ENCODE peak calls at places on chromosomes 6 and 20, in ten cellular contexts. R is stomach, K is HCT116, S is right lobe of liver, W is IMR-90, B is transverse colon, Q is spleen, H is Peyer's patch, P is A549, I is ovary. G is an unnamed sample.
A peak's percentile ranks its signal among the peaks of the same experiment; 100 is the strongest.

GRCh38 chr20:63957004-63957689 is 931 bp upstream of the UCKL1 start:
- DNase-seq in Q (peak; percentile 92), K (peak; percentile 73), I (peak; percentile 80), R (peak; percentile 71), B (peak; percentile 87), S (peak; percentile 82), H (peak; percentile 86), P (peak; percentile 87), W (peak; percentile 49), G (peak; percentile 74)

GRCh38 chr20:24337551-24337950 is 131.9 kb upstream of the SYNDIG1 start:
- DNase-seq in I (no peak), R (no peak), B (no peak), P (no peak), Q (no peak), S (no peak), K (no peak), H (no peak), W (no peak), G (no peak)

GRCh38 chr6:167933847-167934246 is 63.6 kb upstream of the KIF25 start:
- DNase-seq in R (no peak), K (no peak), W (no peak), S (no peak), I (no peak), H (no peak), B (no peak), P (no peak), Q (no peak), G (no peak)

GRCh38 chr20:8305449-8305978 is 173.4 kb downstream of the PLCB1 start:
- DNase-seq in K (peak; percentile 67), S (peak; percentile 63), Q (peak; percentile 85), R (peak; percentile 71), I (no peak), W (peak; percentile 33), P (peak; percentile 8), B (peak; percentile 53), H (peak; percentile 82), G (peak; percentile 9)

GRCh38 chr6:148521158-148521557 is 178.5 kb downstream of the SASH1 start:
- DNase-seq in P (no peak), Q (no peak), S (no peak), I (no peak), R (no peak), K (no peak), W (no peak), H (no peak), B (no peak), G (no peak)

GRCh38 chr6:38495922-38496635 is 143.7 kb downstream of the BTBD9 start:
- DNase-seq in Q (no peak), P (no peak), H (no peak), K (no peak), R (no peak), S (no peak), I (no peak), B (no peak), W (no peak), G (no peak)

GRCh38 chr6:136073216-136073615 is 176.9 kb downstream of the MTFR2 start:
- DNase-seq in I (no peak), Q (no peak), K (no peak), S (no peak), R (no peak), B (no peak), W (no peak), H (no peak), P (no peak), G (no peak)

GRCh38 chr20:24781061-24781980 is 167.7 kb upstream of the CST7 start:
- DNase-seq in I (no peak), B (no peak), P (peak; percentile 40), Q (peak; percentile 47), K (no peak), W (peak; percentile 36), S (peak; percentile 51), H (peak; percentile 44), R (no peak), G (no peak)

GRCh38 chr20:48679603-48680002 is 148.2 kb downstream of the PREX1 start:
- DNase-seq in B (peak; percentile 88), S (no peak), K (peak; percentile 45), H (peak; percentile 75), P (no peak), I (no peak), W (no peak), Q (peak; percentile 64), R (no peak), G (no peak)

GRCh38 chr20:44841955-44842354 is 31.6 kb upstream of the RIMS4 start:
- DNase-seq in K (no peak), P (no peak), S (no peak), H (no peak), B (no peak), Q (no peak), W (no peak), I (no peak), R (no peak), G (no peak)

GRCh38 chr6:373773-374724 is 17.5 kb upstream of the IRF4 start:
- DNase-seq in I (peak; percentile 34), P (no peak), Q (peak; percentile 76), W (peak; percentile 16), S (no peak), B (no peak), K (no peak), H (no peak), R (no peak), G (no peak)

GRCh38 chr6:37269105-37269504 is 11.2 kb upstream of the TMEM217 start:
- DNase-seq in H (no peak), B (no peak), P (no peak), Q (no peak), K (no peak), S (no peak), W (no peak), R (no peak), I (no peak), G (no peak)

GRCh38 chr6:106974337-106974998 is at the start of gene CD24:
- DNase-seq in S (peak; percentile 50), H (peak; percentile 87), B (peak; percentile 83), Q (peak; percentile 92), K (no peak), W (no peak), I (no peak), P (peak; percentile 36), R (peak; percentile 86), G (no peak)
- TF ChIP-seq POLR2A in S (no peak), H (no peak), B (peak; percentile 83), Q (no peak), K (no peak), W (no peak), I (no peak), P (peak; percentile 85), R (no peak), G (no peak)

DNA sequence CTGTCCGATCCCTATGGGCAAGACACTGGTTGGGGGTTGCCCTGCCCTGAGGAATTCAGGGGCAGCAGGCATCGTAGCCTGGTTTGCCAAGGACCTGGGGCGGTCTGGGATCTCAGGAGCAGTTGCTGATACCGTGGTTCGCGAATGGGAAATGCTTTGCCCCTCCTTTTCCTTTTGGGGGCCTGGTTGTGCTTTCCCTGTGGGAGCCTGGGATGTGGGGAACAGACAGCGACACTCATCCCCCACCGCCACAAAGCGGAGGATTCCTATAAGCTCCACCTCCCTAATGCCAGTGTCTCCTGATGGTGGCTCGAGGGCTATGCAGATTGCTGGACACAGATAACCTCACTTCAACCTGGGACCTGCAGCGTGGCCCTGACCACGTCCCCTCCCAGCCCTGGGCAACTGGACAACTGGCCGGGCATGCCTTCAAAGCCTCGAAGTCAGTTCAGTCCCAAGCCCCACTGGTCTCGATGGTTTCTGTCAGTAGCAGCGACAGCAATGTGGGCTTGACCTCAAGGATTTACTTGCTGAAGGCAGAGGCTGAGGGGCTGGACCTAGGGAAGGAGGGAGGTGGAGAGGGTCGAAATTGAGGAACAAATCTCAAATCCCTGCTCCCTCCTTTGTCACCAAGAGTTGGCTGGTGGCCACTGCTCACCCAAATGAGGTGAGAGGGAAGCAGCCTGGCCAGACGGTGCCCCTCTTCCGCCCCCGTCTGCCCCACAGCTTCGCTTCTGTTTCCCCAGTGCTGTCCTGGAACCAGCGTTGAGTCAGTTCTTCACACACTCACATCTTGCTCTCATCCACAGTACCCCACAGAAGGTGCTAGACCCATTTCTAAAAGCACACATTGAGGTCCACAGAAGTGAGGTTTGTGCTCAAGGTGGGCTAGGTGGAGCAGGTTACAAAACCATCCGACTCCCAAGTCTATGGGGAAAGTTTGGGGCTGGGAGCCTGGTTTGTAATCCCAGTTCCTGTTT is 3.5 kb downstream of the CEBPB start:
- DNase-seq in R (no peak), S (peak; percentile 76), Q (no peak), K (no peak), I (peak; percentile 56), W (peak; percentile 57), P (no peak), H (no peak), B (no peak), G (no peak)
- TF ChIP-seq POLR2A in R (no peak), S (peak; percentile 53), Q (no peak), K (no peak), I (peak; percentile 18), W (peak; percentile 3), P (no peak), H (no peak), B (no peak), G (no peak)

DNA sequence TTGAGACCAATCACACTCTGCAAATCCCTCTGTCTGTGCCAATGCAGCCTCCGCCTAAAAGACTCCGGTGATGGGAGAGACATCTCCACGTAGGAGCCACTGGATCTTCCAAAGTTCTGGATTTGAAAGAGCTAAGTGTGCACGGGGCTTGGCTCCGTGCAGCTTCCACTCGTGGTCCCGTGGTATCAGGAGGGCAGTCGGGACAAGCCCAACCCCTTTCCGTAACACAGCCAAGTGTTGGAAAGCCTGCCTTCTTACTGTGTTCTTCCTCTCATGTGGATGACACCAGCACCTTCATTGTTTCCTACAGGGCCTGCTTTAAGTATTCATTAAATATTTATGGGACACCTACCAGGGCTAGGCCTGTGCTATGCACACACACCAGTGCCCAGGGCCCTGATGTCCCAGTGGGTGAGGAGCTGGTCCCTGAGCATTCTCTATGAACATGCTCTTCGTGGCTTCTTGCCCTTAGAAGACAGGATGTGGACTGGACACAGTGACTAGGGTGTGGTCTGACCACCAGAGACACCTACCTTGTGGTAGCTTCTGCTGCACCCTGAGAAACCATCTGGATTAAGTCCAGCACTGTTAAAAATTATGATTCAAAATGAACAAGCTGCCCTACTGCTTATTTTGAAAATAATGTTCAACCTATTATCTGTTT is 112.7 kb upstream of the RPS6KA2 start:
- DNase-seq in W (no peak), Q (no peak), I (no peak), H (no peak), S (no peak), P (no peak), R (no peak), B (no peak), K (no peak), G (no peak)
- TF ChIP-seq POLR2A in W (no peak), Q (no peak), I (no peak), H (no peak), S (no peak), P (no peak), R (no peak), B (no peak), K (no peak), G (no peak)

DNA sequence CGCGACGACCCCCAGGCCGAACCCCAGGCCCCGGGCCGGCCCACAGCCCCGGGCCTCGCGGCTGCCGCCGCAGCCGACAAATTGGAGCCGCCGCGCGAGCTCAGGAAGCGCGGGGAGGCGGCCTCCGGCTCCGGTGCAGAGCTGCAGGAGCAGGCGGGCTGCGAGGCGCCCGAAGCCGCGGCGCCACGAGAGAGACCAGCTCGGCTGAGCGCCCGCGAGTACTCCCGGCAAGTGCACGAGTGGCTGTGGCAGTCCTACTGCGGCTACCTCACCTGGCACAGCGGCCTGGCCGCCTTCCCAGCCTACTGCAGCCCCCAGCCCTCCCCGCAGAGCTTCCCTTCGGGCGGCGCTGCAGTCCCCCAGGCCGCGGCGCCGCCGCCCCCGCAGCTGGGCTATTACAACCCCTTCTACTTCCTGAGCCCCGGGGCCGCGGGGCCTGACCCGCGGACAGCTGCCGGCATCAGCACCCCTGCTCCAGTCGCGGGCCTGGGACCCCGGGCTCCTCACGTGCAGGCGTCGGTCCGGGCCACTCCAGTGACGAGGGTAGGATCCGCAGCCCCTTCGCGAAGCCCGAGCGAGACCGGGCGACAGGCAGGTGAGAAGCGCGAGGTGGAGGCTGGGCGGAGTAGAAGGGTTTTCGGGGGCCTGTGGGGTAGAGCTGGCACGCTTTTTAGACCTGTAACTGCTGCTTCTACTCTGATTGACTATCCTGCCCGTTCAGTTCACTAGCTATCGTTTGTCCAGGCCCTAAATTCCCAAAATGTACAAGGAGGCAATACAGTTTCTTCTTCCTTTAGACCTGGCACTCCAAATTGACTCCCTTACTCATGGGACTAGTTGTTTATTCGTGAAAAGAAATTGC is 656 bp downstream of the FAM8A1 start:
- DNase-seq in S (peak; percentile 71), I (peak; percentile 75), P (no peak), H (peak; percentile 70), B (peak; percentile 47), Q (peak; percentile 93), W (peak; percentile 12), R (peak; percentile 47), K (no peak), G (peak; percentile 31)
- TF ChIP-seq POLR2A in S (peak; percentile 7), I (no peak), P (no peak), H (no peak), B (peak; percentile 9), Q (no peak), W (no peak), R (no peak), K (no peak), G (no peak)